ENCODE peak calls at places on chromosome 2, in five cellular contexts. K is pancreas, T is A673, F is IMR-90, B is colonic mucosa. N is an unnamed sample.

GRCh38 chr2:119389615-119390306 is 23.0 kb downstream of the DBI start:
- DNase-seq in K (peak; percentile 84), T (peak; percentile 65), F (peak; percentile 45), B (peak; percentile 57), N (peak; percentile 68)

GRCh38 chr2:167932123-167932693 is 315.2 kb downstream of the STK39 start:
- DNase-seq in K (no peak), T (no peak), F (no peak), B (no peak), N (no peak)

GRCh38 chr2:196233033-196233807 is 61.8 kb upstream of the STK17B start:
- DNase-seq in K (peak; percentile 25), T (peak; percentile 93), F (peak; percentile 85), B (peak; percentile 48), N (peak; percentile 80)

GRCh38 chr2:215685218-215685962 is 249.5 kb upstream of the FN1 start:
- DNase-seq in K (no peak), T (no peak), F (no peak), B (no peak), N (no peak)

GRCh38 chr2:203446071-203446481 is 89.0 kb downstream of the RAPH1 start:
- DNase-seq in K (no peak), T (no peak), F (peak; percentile 85), B (no peak), N (no peak)

GRCh38 chr2:100391735-100392515 is 25.5 kb downstream of the CHST10 start:
- DNase-seq in K (no peak), T (no peak), F (no peak), B (no peak), N (peak; percentile 49)

GRCh38 chr2:122421777-122422176 is 666.3 kb downstream of the TSN start:
- DNase-seq in K (no peak), T (peak; percentile 43), F (no peak), B (no peak), N (no peak)

GRCh38 chr2:218285604-218286003 is 6.7 kb downstream of the TMBIM1 start:
- DNase-seq in K (peak; percentile 87), T (no peak), F (peak; percentile 48), B (no peak), N (peak; percentile 88)

GRCh38 chr2:34785206-34785785 is 1186.2 kb upstream of the FAM98A start:
- DNase-seq in K (no peak), T (no peak), F (no peak), B (no peak), N (no peak)

GRCh38 chr2:74497777-74498499 is 1.5 kb downstream of the LBX2 start:
- DNase-seq in K (peak; percentile 42), T (no peak), F (no peak), B (peak; percentile 67), N (no peak)

GRCh38 chr2:223047260-223047761 is 4.7 kb upstream of the KCNE4 start:
- DNase-seq in K (no peak), T (peak; percentile 72), F (peak; percentile 97), B (no peak), N (no peak)

GRCh38 chr2:177244244-177244771 is 20.2 kb downstream of the NFE2L2 start:
- DNase-seq in K (no peak), T (no peak), F (no peak), B (no peak), N (no peak)

GRCh38 chr2:218501665-218502064 is 66.5 kb downstream of the USP37 start:
- DNase-seq in K (no peak), T (peak; percentile 54), F (peak; percentile 65), B (no peak), N (no peak)

GRCh38 chr2:174053784-174054183 is 88.6 kb upstream of the SP3 start:
- DNase-seq in K (no peak), T (no peak), F (peak; percentile 18), B (no peak), N (no peak)

GRCh38 chr2:27042159-27042661 is 9.3 kb upstream of the AGBL5 start:
- DNase-seq in K (no peak), T (no peak), F (no peak), B (no peak), N (no peak)

GRCh38 chr2:86290596-86291327 is 46.7 kb downstream of the REEP1 start:
- DNase-seq in K (no peak), T (no peak), F (no peak), B (no peak), N (no peak)

GRCh38 chr2:157460384-157460837 is 16.5 kb upstream of the CYTIP start:
- DNase-seq in K (no peak), T (no peak), F (no peak), B (no peak), N (no peak)

GRCh38 chr2:74567862-74568261 is 13.3 kb downstream of the DOK1 start:
- DNase-seq in K (no peak), T (no peak), F (peak; percentile 88), B (no peak), N (no peak)

GRCh38 chr2:161207941-161208340 is 47.7 kb downstream of the TANK start:
- DNase-seq in K (no peak), T (no peak), F (peak; percentile 6), B (no peak), N (no peak)

GRCh38 chr2:126850951-126851350 is 47.7 kb upstream of the TEX51 start:
- DNase-seq in K (no peak), T (no peak), F (no peak), B (no peak), N (no peak)

GRCh38 chr2:767440-767839 is 90.2 kb upstream of the TMEM18 start:
- DNase-seq in K (no peak), T (peak; percentile 35), F (no peak), B (no peak), N (no peak)

GRCh38 chr2:105397959-105398521 is 811 bp downstream of the FHL2 start:
- DNase-seq in K (no peak), T (no peak), F (no peak), B (no peak), N (no peak)

GRCh38 chr2:195326537-195326936 is 330.5 kb upstream of the SLC39A10 start:
- DNase-seq in K (no peak), T (no peak), F (no peak), B (no peak), N (no peak)

GRCh38 chr2:237854295-237854694 is 5.1 kb upstream of the RAMP1 start:
- DNase-seq in K (no peak), T (no peak), F (no peak), B (no peak), N (no peak)

GRCh38 chr2:230717595-230717994 is 5.0 kb downstream of the CAB39 start:
- DNase-seq in K (no peak), T (no peak), F (no peak), B (no peak), N (no peak)
- H3K4me1 ChIP-seq in K (no peaks in the 10 kb centered on the region), T (peaks cover 11% of the 10 kb centered on the region), F (peaks cover 24% of the 10 kb centered on the region), B (peaks cover 20% of the 10 kb centered on the region), N (peaks cover 11% of the 10 kb centered on the region)

GRCh38 chr2:207930747-207931146 is 94.6 kb downstream of the PLEKHM3 start:
- DNase-seq in K (peak; percentile 79), T (no peak), F (no peak), B (peak; percentile 86), N (peak; percentile 77)
- H3K4me1 ChIP-seq in K (peaks cover 37% of the 10 kb centered on the region), T (no peaks in the 10 kb centered on the region), F (peaks cover 6% of the 10 kb centered on the region), B (no peaks in the 10 kb centered on the region), N (peaks cover 14% of the 10 kb centered on the region)

GRCh38 chr2:65357959-65358294 is 74.5 kb downstream of the SPRED2 start:
- DNase-seq in K (no peak), T (no peak), F (no peak), B (no peak), N (no peak)
- H3K4me1 ChIP-seq in K (peaks cover 6% of the 10 kb centered on the region), T (peaks cover 46% of the 10 kb centered on the region), F (peaks cover 17% of the 10 kb centered on the region), B (peaks cover 8% of the 10 kb centered on the region), N (no peaks in the 10 kb centered on the region)

DNA sequence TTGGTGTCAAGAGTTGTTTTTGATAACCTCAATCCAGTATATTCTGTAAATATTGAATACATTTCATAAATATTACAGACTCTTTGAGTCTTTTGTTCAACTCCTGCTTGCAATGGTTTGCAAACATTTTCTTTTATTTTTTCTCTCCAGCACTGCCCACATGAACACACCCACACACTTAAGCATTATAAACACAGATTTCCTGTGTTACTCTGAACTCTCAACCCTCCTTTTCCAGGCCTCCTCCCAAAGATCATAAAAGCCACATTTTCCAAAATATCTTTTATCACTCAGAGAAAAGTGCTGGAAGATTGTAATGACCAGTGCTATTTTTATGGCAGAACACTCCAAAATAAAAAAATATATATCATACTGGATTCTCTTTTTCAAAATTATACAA is 20.5 kb downstream of the ARHGAP25 start:
- DNase-seq in K (no peak), T (no peak), F (peak; percentile 58), B (peak; percentile 14), N (no peak)
- H3K4me1 ChIP-seq in K (no peaks in the 10 kb centered on the region), T (peaks cover 6% of the 10 kb centered on the region), F (no peaks in the 10 kb centered on the region), B (no peaks in the 10 kb centered on the region), N (no peaks in the 10 kb centered on the region)

GRCh38 chr2:39492701-39493100 is 55.6 kb upstream of the MAP4K3 start:
- DNase-seq in K (no peak), T (no peak), F (no peak), B (no peak), N (no peak)
- H3K4me1 ChIP-seq in K (peaks cover 18% of the 10 kb centered on the region), T (peaks cover 11% of the 10 kb centered on the region), F (peaks cover 11% of the 10 kb centered on the region), B (no peaks in the 10 kb centered on the region), N (no peaks in the 10 kb centered on the region)

DNA sequence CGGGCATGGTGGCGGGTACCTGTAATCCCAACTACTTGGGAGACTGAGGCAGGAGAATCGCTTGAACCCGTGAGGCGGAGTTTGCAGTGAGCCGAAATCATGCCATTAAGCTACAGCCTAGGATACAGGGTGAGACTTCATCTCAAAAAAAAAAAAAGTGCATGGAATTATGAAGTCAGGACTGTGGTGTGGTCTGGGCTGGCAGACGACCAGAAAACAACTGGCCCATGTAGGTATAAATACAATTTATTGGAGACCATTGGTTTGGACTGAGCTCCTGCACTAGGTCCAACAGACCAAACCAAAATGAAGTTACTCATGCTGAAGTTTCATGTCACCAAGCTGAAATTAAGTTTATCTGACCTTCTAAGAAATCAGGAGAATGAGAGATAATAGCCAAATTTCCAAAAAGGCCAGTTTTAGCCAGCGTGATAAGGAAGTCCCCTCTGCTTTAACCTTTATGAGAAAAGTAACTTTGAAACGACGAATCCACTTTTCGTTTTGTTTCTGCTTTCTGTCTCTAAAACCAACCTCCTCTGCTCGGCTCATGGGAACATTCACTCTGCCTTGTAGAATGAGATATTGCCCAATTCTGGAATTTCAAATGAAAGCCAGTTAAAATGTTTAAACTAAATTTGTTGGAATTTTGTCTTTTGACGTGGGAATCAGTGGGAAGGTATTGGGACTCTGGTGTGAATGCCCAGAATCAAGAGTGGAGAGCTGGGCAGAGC is 17.7 kb upstream of the RAB10 start:
- DNase-seq in K (no peak), T (no peak), F (peak; percentile 43), B (no peak), N (no peak)
- H3K4me1 ChIP-seq in K (peaks cover 27% of the 10 kb centered on the region), T (peaks cover 27% of the 10 kb centered on the region), F (peaks cover 16% of the 10 kb centered on the region), B (peaks cover 7% of the 10 kb centered on the region), N (peaks cover 5% of the 10 kb centered on the region)

DNA sequence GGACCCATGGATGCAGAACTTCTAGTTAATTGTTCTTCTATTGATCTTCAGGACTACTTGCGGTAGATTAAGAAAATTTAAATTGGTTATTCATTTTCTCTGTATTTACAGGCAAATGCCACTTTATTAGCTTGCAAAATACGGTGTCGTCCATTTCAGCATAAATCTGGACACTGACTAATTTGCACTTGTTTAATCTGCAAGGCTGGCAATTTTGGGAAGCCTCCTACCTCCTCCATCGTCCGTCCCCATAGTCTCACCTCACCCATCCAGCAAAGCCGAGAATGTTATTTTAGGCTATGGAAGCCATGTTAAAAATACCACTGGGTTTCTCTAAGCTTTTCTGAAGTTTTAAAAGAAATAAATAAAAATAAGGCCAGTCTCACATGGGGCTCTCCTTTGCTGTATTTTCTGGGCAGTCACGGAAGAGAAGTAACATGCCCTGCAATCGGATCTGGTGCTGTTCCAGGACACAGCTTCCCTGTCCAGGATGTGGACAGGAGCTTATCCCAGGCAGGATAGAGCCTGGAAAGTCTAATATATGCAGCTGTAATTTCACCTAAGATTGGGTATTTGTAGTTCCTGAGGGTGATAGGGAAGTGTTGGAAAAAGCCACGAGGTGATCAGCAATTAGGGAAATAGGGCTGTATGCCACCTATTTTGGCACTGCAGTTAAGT is 17.4 kb downstream of the TMEM178A start:
- DNase-seq in K (no peak), T (no peak), F (no peak), B (no peak), N (no peak)
- H3K4me1 ChIP-seq in K (no peaks in the 10 kb centered on the region), T (no peaks in the 10 kb centered on the region), F (no peaks in the 10 kb centered on the region), B (no peaks in the 10 kb centered on the region), N (no peaks in the 10 kb centered on the region)